ENCODE peak calls at places on chromosomes 11 and 22, in five cellular contexts. H, Z, B, F and A are unnamed samples.
A peak's percentile ranks its signal among the peaks of the same experiment; 100 is the strongest.

GRCh38 chr11:45646275-45646970 is 19.0 kb downstream of the CHST1 start:
- DNase-seq in H (no peak), Z (no peak), F (no peak), B (peak; percentile 29), A (no peak)

GRCh38 chr22:49373801-49374226 is 453.9 kb downstream of the BRD1 start:
- DNase-seq in H (no peak), B (no peak), F (peak; percentile 4), Z (no peak), A (no peak)

GRCh38 chr11:84594602-84595001 is 1032.5 kb downstream of the DLG2 start:
- DNase-seq in F (no peak), Z (no peak), B (no peak), H (no peak), A (no peak)

GRCh38 chr11:125593113-125593761 is 585 bp downstream of the STT3A start:
- DNase-seq in F (no peak), Z (no peak), H (no peak), B (peak; percentile 38), A (no peak)

GRCh38 chr11:119702261-119702591 is 26.8 kb downstream of the NECTIN1 start:
- DNase-seq in H (no peak), Z (peak; percentile 83), F (no peak), B (no peak), A (no peak)

GRCh38 chr11:73623651-73624050 is 22.7 kb upstream of the PLEKHB1 start:
- DNase-seq in Z (no peak), H (no peak), F (no peak), B (no peak), A (no peak)

GRCh38 chr22:33539902-33540751 is 380.1 kb downstream of the LARGE1 start:
- DNase-seq in Z (no peak), F (peak; percentile 73), H (no peak), B (peak; percentile 14), A (no peak)

GRCh38 chr11:76995177-76995576 is 39.0 kb upstream of the B3GNT6 start:
- DNase-seq in F (no peak), H (no peak), Z (no peak), B (no peak), A (no peak)

GRCh38 chr11:60563553-60564235 is 48.5 kb downstream of the MS4A13 start:
- DNase-seq in B (peak; percentile 69), H (no peak), Z (no peak), F (no peak), A (no peak)

GRCh38 chr11:20353829-20354434 is 9.6 kb upstream of the HTATIP2 start:
- DNase-seq in F (peak; percentile 38), Z (no peak), B (peak; percentile 39), H (no peak), A (peak; percentile 20)

GRCh38 chr11:66639066-66639813 is 737 bp downstream of the RBM4 start:
- DNase-seq in H (no peak), F (no peak), Z (no peak), B (peak; percentile 52), A (no peak)

GRCh38 chr11:18705651-18706281 is 7.2 kb downstream of the TMEM86A start:
- DNase-seq in F (peak; percentile 47), B (no peak), Z (no peak), H (no peak), A (no peak)

GRCh38 chr22:49255154-49255553 is 572.5 kb downstream of the BRD1 start:
- DNase-seq in H (no peak), Z (no peak), B (no peak), F (no peak), A (no peak)

GRCh38 chr22:43118024-43118849 is 7.7 kb downstream of the BIK start:
- DNase-seq in F (no peak), B (no peak), H (no peak), Z (no peak), A (no peak)

GRCh38 chr22:43681724-43682360 is 130.3 kb downstream of the EFCAB6 start:
- DNase-seq in B (no peak), H (no peak), Z (no peak), F (no peak), A (no peak)

GRCh38 chr11:2976289-2977063 is 15.7 kb downstream of the NAP1L4 start:
- DNase-seq in H (no peak), B (no peak), F (no peak), Z (no peak), A (no peak)

GRCh38 chr11:68099474-68100405 is 21.4 kb downstream of the CHKA start:
- DNase-seq in Z (no peak), B (peak; percentile 66), F (peak; percentile 92), H (no peak), A (no peak)

GRCh38 chr22:25334091-25334490 is 114.7 kb downstream of the CRYBB2 start:
- DNase-seq in H (no peak), F (peak; percentile 36), B (peak; percentile 68), Z (no peak), A (no peak)

GRCh38 chr11:119694334-119694733 is 34.7 kb downstream of the NECTIN1 start:
- DNase-seq in H (no peak), Z (no peak), F (peak; percentile 60), B (peak; percentile 34), A (no peak)

GRCh38 chr22:21819183-21819770 is 48.2 kb downstream of the MAPK1 start:
- DNase-seq in F (no peak), B (no peak), H (no peak), Z (no peak), A (no peak)

GRCh38 chr11:95154514-95154913 is 64.9 kb downstream of the ENDOD1 start:
- DNase-seq in B (peak; percentile 74), Z (peak; percentile 58), H (peak; percentile 24), F (peak; percentile 40), A (peak; percentile 9)

GRCh38 chr11:73154178-73154577 is 12.1 kb upstream of the FCHSD2 start:
- DNase-seq in H (no peak), B (peak; percentile 96), Z (no peak), F (no peak), A (no peak)